ENCODE peak calls at places on chromosome 22, in eight cellular contexts. B is NCI-H1417; Y is COR-L47; X is AG08395; N is LoVo; K is CD4-positive, CD25-positive, alpha-beta regulatory T cell; H is LHCN-M2; V is pancreas. Z is an unnamed sample.

GRCh38 chr22:28674121-28674563 is 5.5 kb downstream of the TTC28 start:
- DNase-seq in N (no peak), K (no peak), H (peak; percentile 68), B (no peak), X (peak; percentile 35), Y (no peak), V (no peak), Z (no peak)

GRCh38 chr22:41308054-41308453 is 6.7 kb downstream of the ZC3H7B start:
- DNase-seq in Y (no peak), B (no peak), H (peak; percentile 72), K (no peak), X (peak; percentile 74), V (no peak), N (no peak), Z (no peak)

GRCh38 chr22:24008022-24008283 is 2.7 kb upstream of the GSTT4 start:
- DNase-seq in H (no peak), V (no peak), Y (no peak), X (no peak), K (no peak), B (no peak), N (no peak), Z (no peak)

GRCh38 chr22:38406617-38407016 is 48.4 kb downstream of the KCNJ4 start:
- DNase-seq in N (no peak), V (no peak), Y (no peak), B (no peak), H (no peak), X (no peak), K (no peak), Z (no peak)

GRCh38 chr22:36192601-36193000 is 9.0 kb downstream of the APOL4 start:
- DNase-seq in Y (no peak), V (no peak), B (no peak), H (no peak), N (no peak), X (no peak), K (no peak), Z (no peak)

GRCh38 chr22:46129390-46130041 is 20.8 kb upstream of the PPARA start:
- DNase-seq in V (peak; percentile 63), K (no peak), N (no peak), H (no peak), B (no peak), Y (no peak), X (no peak), Z (peak; percentile 76)

GRCh38 chr22:31036671-31037550 is 44.2 kb upstream of the SMTN start:
- DNase-seq in N (peak; percentile 39), K (no peak), B (no peak), Y (no peak), H (peak; percentile 56), X (peak; percentile 82), V (no peak), Z (no peak)

GRCh38 chr22:28017859-28018258 is 98.8 kb upstream of the PITPNB start:
- DNase-seq in Y (no peak), V (no peak), H (no peak), K (no peak), N (no peak), X (no peak), B (no peak), Z (no peak)

GRCh38 chr22:30044369-30044768 is 35.9 kb upstream of the HORMAD2 start:
- DNase-seq in H (peak; percentile 84), V (no peak), B (no peak), K (no peak), N (peak; percentile 69), X (peak; percentile 80), Y (no peak), Z (no peak)

GRCh38 chr22:22099833-22100812 is 117.5 kb upstream of the TOP3B start:
- DNase-seq in B (no peak), N (no peak), H (no peak), X (peak; percentile 17), K (no peak), Y (no peak), V (no peak), Z (no peak)

GRCh38 chr22:49667236-49667635 is 160.4 kb downstream of the BRD1 start:
- DNase-seq in N (no peak), H (no peak), V (no peak), X (no peak), K (no peak), Y (no peak), B (no peak), Z (peak; percentile 55)

GRCh38 chr22:42635531-42635930 is 4.9 kb downstream of the ATP5MGL start:
- DNase-seq in B (no peak), K (no peak), Y (no peak), V (no peak), X (peak; percentile 97), H (peak; percentile 96), N (peak; percentile 90), Z (peak; percentile 71)

GRCh38 chr22:38203090-38203810 is 1.5 kb downstream of the MAFF start:
- DNase-seq in V (peak; percentile 88), Y (no peak), X (no peak), N (peak; percentile 43), K (no peak), B (peak; percentile 44), H (no peak), Z (no peak)

GRCh38 chr22:43006016-43006505 is 8.9 kb downstream of the PACSIN2 start:
- DNase-seq in B (no peak), N (no peak), K (no peak), X (no peak), V (no peak), H (no peak), Y (no peak), Z (no peak)

GRCh38 chr22:49933236-49933921 is 14.9 kb downstream of the CRELD2 start:
- DNase-seq in H (peak; percentile 18), X (no peak), B (no peak), V (peak; percentile 78), K (no peak), N (no peak), Y (no peak), Z (peak; percentile 64)

GRCh38 chr22:50236731-50237409 is 8.0 kb downstream of the TUBGCP6 start:
- DNase-seq in K (no peak), Y (peak; percentile 42), B (no peak), N (no peak), V (peak; percentile 55), H (peak; percentile 19), X (peak; percentile 45), Z (no peak)

GRCh38 chr22:45516163-45516562 is 13.5 kb downstream of the FBLN1 start:
- DNase-seq in X (no peak), Y (no peak), B (no peak), N (no peak), V (no peak), K (no peak), H (no peak), Z (no peak)

GRCh38 chr22:46956498-46957215 is 194.2 kb downstream of the TBC1D22A start:
- DNase-seq in K (no peak), V (no peak), Y (no peak), X (no peak), B (no peak), N (no peak), H (no peak), Z (no peak)

GRCh38 chr22:21948390-21948789 is 4.3 kb downstream of the PPM1F start:
- DNase-seq in X (no peak), V (no peak), B (no peak), Y (no peak), N (no peak), H (no peak), K (no peak), Z (no peak)

GRCh38 chr22:45918455-45919370 is 58.2 kb downstream of the WNT7B start:
- DNase-seq in V (peak; percentile 83), X (no peak), K (no peak), N (peak; percentile 74), B (no peak), Y (no peak), H (no peak), Z (no peak)

GRCh38 chr22:22201185-22201924 is 43.2 kb upstream of the VPREB1 start:
- DNase-seq in X (peak; percentile 41), V (no peak), B (peak; percentile 43), Y (peak; percentile 26), N (peak; percentile 36), H (peak; percentile 41), K (no peak), Z (peak; percentile 50)

GRCh38 chr22:48665286-48666010 is 1162.2 kb downstream of the BRD1 start:
- DNase-seq in H (no peak), X (peak; percentile 93), B (no peak), Y (no peak), V (no peak), N (no peak), K (no peak), Z (no peak)

GRCh38 chr22:20611418-20611817 is 104.0 kb downstream of the MED15 start:
- DNase-seq in K (no peak), B (no peak), V (peak; percentile 48), X (no peak), N (no peak), Y (no peak), H (no peak), Z (no peak)